ENCODE peak calls at places on chromosomes 3 and 15, in four cellular contexts. H is hepatocyte, M is lower lobe of right lung, P is uterus. O is an unnamed sample.
A peak's percentile ranks its signal among the peaks of the same experiment; 100 is the strongest.

GRCh38 chr15:80749589-80749988 is 29.6 kb upstream of the CEMIP start:
- DNase-seq in H (no peak), M (no peak), P (no peak), O (no peak)

GRCh38 chr15:34038404-34039179 is 412 bp downstream of the AVEN start:
- DNase-seq in P (peak; percentile 74), H (peak; percentile 90), M (peak; percentile 88), O (peak; percentile 86)

GRCh38 chr15:87976552-87976951 is 280.0 kb downstream of the NTRK3 start:
- DNase-seq in P (no peak), M (no peak), H (no peak), O (no peak)

GRCh38 chr3:114151091-114151490 is 27.8 kb downstream of the DRD3 start:
- DNase-seq in M (no peak), P (no peak), H (no peak), O (no peak)

GRCh38 chr15:45456212-45457106 is 66.1 kb downstream of the SLC30A4 start:
- DNase-seq in P (peak; percentile 80), M (peak; percentile 57), H (peak; percentile 90), O (peak; percentile 30)

GRCh38 chr15:40265355-40265754 is 17.5 kb downstream of the ANKRD63 start:
- DNase-seq in H (no peak), P (no peak), M (no peak), O (no peak)

GRCh38 chr15:51736646-51737537 is 563 bp downstream of the LYSMD2 start:
- DNase-seq in M (peak; percentile 73), H (peak; percentile 41), P (peak; percentile 50), O (peak; percentile 75)

GRCh38 chr3:11655188-11655928 is 11.6 kb upstream of the VGLL4 start:
- DNase-seq in M (no peak), P (no peak), H (no peak), O (peak; percentile 23)

GRCh38 chr3:86563358-86563970 is 427.5 kb downstream of the VGLL3 start:
- DNase-seq in H (peak; percentile 84), P (no peak), M (no peak), O (no peak)

GRCh38 chr3:33954956-33955355 is 156.5 kb downstream of the PDCD6IP start:
- DNase-seq in M (no peak), H (no peak), P (no peak), O (no peak)

GRCh38 chr3:29759443-29760033 is 478.7 kb downstream of the RBMS3 start:
- DNase-seq in P (no peak), M (no peak), H (peak; percentile 8), O (no peak)

GRCh38 chr15:59292393-59292792 is 80.3 kb downstream of the MYO1E start:
- DNase-seq in M (no peak), H (no peak), P (no peak), O (no peak)

GRCh38 chr15:31074321-31074720 is 27.2 kb downstream of the TRPM1 start:
- DNase-seq in M (no peak), H (no peak), P (no peak), O (no peak)

GRCh38 chr15:41490355-41490754 is 3.3 kb upstream of the ITPKA start:
- DNase-seq in P (no peak), M (no peak), H (peak; percentile 71), O (no peak)

GRCh38 chr15:51380999-51381806 is 39.7 kb downstream of the GLDN start:
- DNase-seq in H (peak; percentile 87), P (peak; percentile 24), M (no peak), O (peak; percentile 76)

GRCh38 chr15:68734886-68735285 is 85.8 kb downstream of the ANP32A start:
- DNase-seq in P (no peak), M (no peak), H (no peak), O (no peak)

GRCh38 chr15:73959012-73959581 is 32.8 kb downstream of the LOXL1 start:
- DNase-seq in H (no peak), P (no peak), M (no peak), O (no peak)

GRCh38 chr15:41445399-41445798 is 28.5 kb downstream of the RTF1 start:
- DNase-seq in H (no peak), M (no peak), P (no peak), O (no peak)

GRCh38 chr3:39849992-39850706 is 40.7 kb downstream of the MYRIP start:
- DNase-seq in P (no peak), H (no peak), M (no peak), O (no peak)

GRCh38 chr15:70014860-70015490 is 82.7 kb downstream of the TLE3 start:
- DNase-seq in M (peak; percentile 43), H (no peak), P (no peak), O (no peak)

GRCh38 chr3:53671192-53672021 is 174.8 kb downstream of the CHDH start:
- DNase-seq in H (no peak), P (no peak), M (no peak), O (peak; percentile 20)

GRCh38 chr3:129612350-129613204 is 6.1 kb upstream of the PLXND1 start:
- DNase-seq in M (no peak), P (peak; percentile 14), H (no peak), O (no peak)

GRCh38 chr3:51938780-51939425 is 2.8 kb downstream of the RRP9 start:
- DNase-seq in H (no peak), M (no peak), P (no peak), O (no peak)

GRCh38 chr3:135106445-135106844 is 311.4 kb downstream of the EPHB1 start:
- DNase-seq in M (no peak), P (no peak), H (peak; percentile 83), O (no peak)

GRCh38 chr3:78659386-78659987 is 1108.3 kb downstream of the ROBO1 start:
- DNase-seq in P (peak; percentile 44), M (no peak), H (peak; percentile 67), O (peak; percentile 33)

GRCh38 chr3:177351757-177352158 is 154.5 kb upstream of the TBL1XR1 start:
- DNase-seq in M (no peak), P (no peak), H (no peak), O (no peak)

GRCh38 chr3:114764056-114764492 is 383.0 kb downstream of the ZBTB20 start:
- DNase-seq in M (no peak), H (no peak), P (no peak), O (no peak)

GRCh38 chr3:31695280-31696008 is 162.7 kb downstream of the STT3B start:
- DNase-seq in H (peak; percentile 38), M (no peak), P (no peak), O (no peak)

GRCh38 chr3:14082108-14082657 is 42.5 kb downstream of the CHCHD4 start:
- DNase-seq in H (no peak), P (no peak), M (no peak), O (no peak)
- H3K9me3 ChIP-seq in H (no peaks in the 10 kb centered on the region), P (no peaks in the 10 kb centered on the region), M (peaks cover 3% of the 10 kb centered on the region), O (no peaks in the 10 kb centered on the region)

GRCh38 chr3:131553495-131554247 is 50.9 kb upstream of the MRPL3 start:
- DNase-seq in H (no peak), M (no peak), P (no peak), O (no peak)

GRCh38 chr3:131551761-131552160 is 49.0 kb upstream of the MRPL3 start:
- DNase-seq in P (no peak), H (no peak), M (no peak), O (peak; percentile 21)

GRCh38 chr3:131550562-131551188 is 47.9 kb upstream of the MRPL3 start:
- DNase-seq in H (no peak), P (no peak), M (no peak), O (peak; percentile 32)

GRCh38 chr3:131547585-131547984 is 44.8 kb upstream of the MRPL3 start:
- DNase-seq in M (no peak), P (no peak), H (no peak), O (no peak)

GRCh38 chr3:131549340-131549739 is 46.6 kb upstream of the MRPL3 start:
- DNase-seq in H (no peak), P (no peak), M (no peak), O (no peak)
- TF ChIP-seq CTCF in H (peak; percentile 29), P (no peak), M (no peak), O (peak; percentile 66)

DNA sequence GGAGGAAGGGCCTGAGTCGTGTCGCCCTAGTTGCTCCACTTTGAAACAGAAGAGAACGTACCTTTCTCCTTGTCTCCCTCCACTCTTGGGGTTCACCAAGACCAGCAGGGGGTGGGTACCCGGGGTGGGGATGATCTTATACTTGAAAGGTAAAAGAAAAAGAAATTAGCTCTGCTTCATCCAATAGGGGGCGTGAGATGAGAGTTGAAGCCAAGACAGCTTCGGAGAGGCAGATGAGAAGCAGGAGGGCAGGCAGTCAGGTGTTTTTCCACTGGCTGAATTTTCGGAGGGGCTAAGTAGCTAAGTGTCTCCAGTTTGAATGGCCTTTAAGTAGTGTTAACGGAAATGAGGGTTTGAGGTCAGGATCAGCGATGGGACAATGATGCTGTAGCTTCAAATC is 100.4 kb downstream of the DGKG start:
- DNase-seq in M (no peak), P (no peak), H (no peak), O (no peak)
- H3K27me3 ChIP-seq in M (no peaks in the 10 kb centered on the region), P (no peaks in the 10 kb centered on the region), H (peaks cover 6% of the 10 kb centered on the region), O (no peaks in the 10 kb centered on the region)

DNA sequence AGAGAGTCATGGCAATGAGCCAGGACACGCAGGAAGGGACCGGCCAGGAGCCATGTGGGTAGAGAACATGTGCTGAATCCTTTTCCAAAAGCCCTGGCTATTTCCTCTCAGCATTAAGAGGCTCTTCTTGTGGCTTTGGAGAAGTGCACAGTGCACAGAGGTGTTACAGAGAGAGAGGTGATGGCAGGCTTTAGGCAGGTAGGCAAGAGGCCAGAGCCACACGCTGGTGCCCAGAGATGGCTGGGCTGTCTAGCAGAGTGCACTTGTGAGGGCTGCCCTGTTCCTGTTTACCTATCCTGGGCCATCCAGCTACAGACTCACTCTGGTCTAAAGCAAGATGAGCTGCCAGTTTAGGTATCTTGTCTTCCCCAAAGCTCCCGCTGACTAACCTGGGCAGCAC is 402.6 kb downstream of the OCA2 start:
- DNase-seq in H (no peak), P (no peak), M (no peak), O (no peak)
- H3K9me3 ChIP-seq in H (no peaks in the 10 kb centered on the region), P (no peaks in the 10 kb centered on the region), M (no peaks in the 10 kb centered on the region), O (no peaks in the 10 kb centered on the region)